ENCODE peak calls at places on chromosome 6, in six cellular contexts. D, O, X, A, R and F are unnamed samples.

GRCh38 chr6:129759851-129760595 is 50.0 kb upstream of the ARHGAP18 start:
- DNase-seq in A (no peak), D (peak), R (no peak), X (no peak), O (no peak), F (no peak)

GRCh38 chr6:5287205-5287965 is 26.1 kb downstream of the FARS2 start:
- DNase-seq in A (no peak), X (no peak), R (peak), O (no peak), D (peak), F (no peak)

GRCh38 chr6:32984639-32985389 is 16.4 kb downstream of the BRD2 start:
- DNase-seq in R (no peak), X (no peak), O (peak), A (peak), D (peak), F (peak)

GRCh38 chr6:157068691-157069228 is 254.6 kb downstream of the TMEM242 start:
- DNase-seq in O (no peak), A (no peak), R (no peak), D (peak), X (peak), F (no peak)

GRCh38 chr6:149419696-149420404 is 19.8 kb downstream of the SUMO4 start:
- DNase-seq in D (no peak), X (no peak), A (no peak), R (no peak), O (no peak), F (no peak)

GRCh38 chr6:6219716-6220115 is 100.7 kb downstream of the F13A1 start:
- DNase-seq in R (no peak), X (no peak), O (no peak), D (no peak), A (no peak), F (no peak)

GRCh38 chr6:116446399-116446798 is 14.8 kb upstream of the CALHM6 start:
- DNase-seq in X (no peak), A (no peak), O (no peak), D (peak), R (no peak), F (no peak)

GRCh38 chr6:134152767-134153485 is 100.5 kb upstream of the SLC2A12 start:
- DNase-seq in A (no peak), X (no peak), R (no peak), O (peak), D (no peak), F (no peak)

GRCh38 chr6:35391240-35391968 is 49.0 kb downstream of the PPARD start:
- DNase-seq in D (peak), O (no peak), R (peak), X (no peak), A (no peak), F (no peak)

GRCh38 chr6:99943846-99944245 is 50.2 kb downstream of the MCHR2 start:
- DNase-seq in D (no peak), X (no peak), O (no peak), A (no peak), R (no peak), F (no peak)

GRCh38 chr6:136031982-136032381 is 180.5 kb downstream of the PDE7B start:
- DNase-seq in D (peak), O (peak), A (peak), X (no peak), R (no peak), F (no peak)

GRCh38 chr6:34953084-34954025 is 64.3 kb downstream of the ANKS1A start:
- DNase-seq in D (peak), O (no peak), A (no peak), R (no peak), X (no peak), F (no peak)

GRCh38 chr6:797479-798077 is 104.6 kb upstream of the EXOC2 start:
- DNase-seq in O (peak), R (no peak), X (no peak), D (peak), A (peak), F (no peak)

GRCh38 chr6:101021504-101021903 is 140.4 kb upstream of the ASCC3 start:
- DNase-seq in X (no peak), A (no peak), R (no peak), D (no peak), O (no peak), F (no peak)